ENCODE peak calls at places on chromosome 20, in seven cellular contexts. Q is GM13977, U is IMR-90, H is fibroblast of pulmonary artery, S is AG04450, D is fibroblast of lung, G is GM10248. J is an unnamed sample.
A peak's percentile ranks its signal among the peaks of the same experiment; 100 is the strongest.

GRCh38 chr20:37524221-37524700 is 3.2 kb downstream of the NNAT start:
- DNase-seq in Q (no peak), U (no peak), H (no peak), S (no peak), D (no peak), G (no peak), J (no peak)

GRCh38 chr20:57439432-57439831 is 48.2 kb downstream of the RBM38 start:
- DNase-seq in Q (no peak), U (no peak), H (no peak), S (no peak), D (no peak), G (no peak), J (no peak)

GRCh38 chr20:61804896-61805295 is 260.8 kb downstream of the TAF4 start:
- DNase-seq in Q (no peak), U (no peak), H (no peak), S (no peak), D (no peak), G (no peak), J (no peak)

GRCh38 chr20:32743237-32744112 is at the start of gene COMMD7:
- DNase-seq in Q (peak; percentile 71), U (peak; percentile 44), H (peak; percentile 56), S (no peak), D (peak; percentile 51), G (peak; percentile 73), J (peak; percentile 57)

GRCh38 chr20:32473231-32474008 is 111.7 kb downstream of the NOL4L start:
- DNase-seq in Q (no peak), U (no peak), H (no peak), S (no peak), D (no peak), G (no peak), J (no peak)

GRCh38 chr20:62953839-62954703 is 1.6 kb downstream of the SLC17A9 start:
- DNase-seq in Q (peak; percentile 93), U (peak; percentile 54), H (peak; percentile 71), S (peak; percentile 18), D (peak; percentile 78), G (peak; percentile 92), J (peak; percentile 71)

GRCh38 chr20:10876558-10876957 is 202.8 kb upstream of the JAG1 start:
- DNase-seq in Q (no peak), U (no peak), H (peak; percentile 64), S (no peak), D (peak; percentile 55), G (no peak), J (peak; percentile 51)

GRCh38 chr20:59013959-59014608 is 5.1 kb upstream of the TUBB1 start:
- DNase-seq in Q (no peak), U (peak; percentile 81), H (no peak), S (peak; percentile 24), D (peak; percentile 72), G (no peak), J (peak; percentile 42)

DNA sequence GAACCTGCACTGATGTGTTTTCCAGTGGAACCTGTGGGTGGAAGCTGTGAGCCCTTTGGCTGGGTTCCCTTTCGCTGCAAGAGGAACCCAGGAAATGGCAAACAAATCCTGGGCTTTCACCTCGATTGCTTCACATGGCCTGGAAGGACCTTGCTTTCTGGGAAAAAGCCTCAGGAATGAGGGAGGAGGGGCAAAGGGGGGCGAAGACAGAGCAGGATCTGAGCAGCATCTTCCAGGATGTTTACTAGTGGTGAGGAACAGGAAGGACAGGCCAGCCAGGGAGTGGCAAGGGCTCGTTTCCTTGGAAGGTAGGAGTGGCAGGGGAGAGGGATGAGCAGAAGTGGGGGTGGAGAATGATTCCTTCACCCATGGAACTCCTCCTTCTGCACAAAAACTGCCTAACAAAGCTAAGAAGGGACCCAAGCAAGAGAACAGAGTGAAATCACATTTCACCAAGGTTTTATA is 5.9 kb downstream of the SLC2A10 start:
- DNase-seq in Q (no peak), U (peak; percentile 80), H (peak; percentile 83), S (peak; percentile 49), D (peak; percentile 78), G (no peak), J (peak; percentile 45)
- TF ChIP-seq CTCF in Q (no peak), U (no peak), H (peak; percentile 6), S (peak; percentile 27), D (peak; percentile 19), G (no peak), J (peak; percentile 24)

GRCh38 chr20:8143474-8143873 is 11.4 kb downstream of the PLCB1 start:
- DNase-seq in Q (no peak), U (no peak), H (no peak), S (no peak), D (no peak), G (no peak), J (no peak)

GRCh38 chr20:8145246-8145639 is 13.2 kb downstream of the PLCB1 start:
- DNase-seq in Q (no peak), U (no peak), H (no peak), S (no peak), D (no peak), G (no peak), J (no peak)

GRCh38 chr20:8147476-8147875 is 15.4 kb downstream of the PLCB1 start:
- DNase-seq in Q (no peak), U (no peak), H (no peak), S (no peak), D (no peak), G (no peak), J (no peak)

GRCh38 chr20:8148501-8148900 is 16.4 kb downstream of the PLCB1 start:
- DNase-seq in Q (no peak), U (peak; percentile 41), H (no peak), S (no peak), D (no peak), G (no peak), J (peak; percentile 34)

GRCh38 chr20:8144282-8145245 is 12.5 kb downstream of the PLCB1 start:
- DNase-seq in Q (no peak), U (peak; percentile 89), H (peak; percentile 84), S (peak; percentile 44), D (peak; percentile 90), G (no peak), J (peak; percentile 97)
- TF ChIP-seq CTCF in Q (no peak), U (no peak), H (no peak), S (no peak), D (no peak), G (no peak), J (no peak)

GRCh38 chr20:16759161-16759523 is 11.0 kb downstream of the OTOR start:
- DNase-seq in Q (no peak), U (no peak), H (peak; percentile 4), S (no peak), D (no peak), G (no peak), J (no peak)
- TF ChIP-seq CTCF in Q (no peak), U (no peak), H (no peak), S (no peak), D (no peak), G (no peak), J (no peak)

GRCh38 chr20:34022154-34022842 is 28.6 kb downstream of the RALY start:
- DNase-seq in Q (peak; percentile 74), U (no peak), H (no peak), S (no peak), D (peak; percentile 45), G (peak; percentile 69), J (peak; percentile 46)
- TF ChIP-seq CTCF in Q (peak; percentile 55), U (peak; percentile 34), H (peak; percentile 40), S (peak; percentile 39), D (peak; percentile 49), G (peak; percentile 53), J (peak; percentile 59)

DNA sequence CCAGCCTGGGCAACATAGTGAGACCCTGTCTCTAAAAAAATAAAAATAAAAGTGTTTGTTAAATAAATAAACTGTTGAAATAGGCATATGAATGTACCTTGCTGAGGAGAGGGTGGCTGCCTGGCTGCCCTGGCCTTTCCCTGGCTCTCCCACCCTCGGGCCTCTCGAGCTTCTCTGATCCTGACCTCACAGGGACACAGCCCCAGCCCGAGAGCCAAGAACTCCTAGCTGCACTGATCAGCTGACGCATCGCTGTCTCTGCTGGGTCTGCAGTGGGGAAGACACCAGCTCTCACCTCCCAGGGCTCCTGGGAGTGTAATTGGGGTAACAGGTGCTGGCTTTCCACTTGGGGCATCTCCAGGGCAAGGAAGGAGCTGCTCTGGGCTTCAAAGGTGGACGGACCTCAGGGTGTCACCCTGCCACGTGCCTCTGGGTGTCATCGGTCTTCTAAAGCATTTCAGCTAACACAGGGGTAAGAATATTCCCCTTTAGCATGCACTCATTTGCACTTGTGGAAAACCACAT is 6.9 kb downstream of the TCF15 start:
- DNase-seq in Q (no peak), U (no peak), H (no peak), S (no peak), D (no peak), G (no peak), J (no peak)
- TF ChIP-seq CTCF in Q (no peak), U (no peak), H (no peak), S (no peak), D (no peak), G (no peak), J (no peak)